ENCODE peak calls at places on chromosomes 1 and 21, in ten cellular contexts. O is NCI-H774, Y is left kidney, P is erythroblast, B is psoas muscle, M is aorta, X is transverse colon, N is MV-4-11, H is neural progenitor cell, F is activated B cell treated with CpG ODN at 0.5 μM for 24 hours. I is an unnamed sample.

GRCh38 chr1:24849653-24850295 is 80.3 kb downstream of the RUNX3 start:
- DNase-seq in N (peak; percentile 60), F (no peak), M (no peak), X (peak; percentile 42), H (peak; percentile 65), P (peak; percentile 8), Y (peak; percentile 65), O (no peak), B (no peak), I (no peak)

GRCh38 chr1:246306415-246307037 is 200.6 kb downstream of the SMYD3 start:
- DNase-seq in Y (no peak), M (no peak), O (no peak), H (peak; percentile 26), N (peak; percentile 27), B (no peak), F (no peak), P (peak; percentile 86), X (no peak), I (no peak)

GRCh38 chr1:162670928-162671663 is 38.8 kb downstream of the DDR2 start:
- DNase-seq in P (no peak), B (no peak), H (no peak), X (no peak), F (no peak), M (no peak), O (no peak), N (no peak), Y (no peak), I (no peak)

GRCh38 chr1:174984952-174985351 is 14.8 kb upstream of the CACYBP start:
- DNase-seq in N (no peak), B (no peak), M (no peak), F (no peak), X (no peak), O (no peak), Y (no peak), P (no peak), H (no peak), I (no peak)

GRCh38 chr1:161763522-161764098 is 2.5 kb upstream of the ATF6 start:
- DNase-seq in P (peak; percentile 69), F (no peak), N (no peak), M (no peak), X (no peak), Y (peak; percentile 48), H (peak; percentile 37), O (no peak), B (no peak), I (no peak)

GRCh38 chr1:9448132-9449105 is 90.8 kb upstream of the SLC25A33 start:
- DNase-seq in Y (peak; percentile 63), M (no peak), H (no peak), X (no peak), N (no peak), P (no peak), O (no peak), B (no peak), F (no peak), I (no peak)

GRCh38 chr21:44461438-44462089 is 6.3 kb downstream of the LRRC3 start:
- DNase-seq in Y (peak; percentile 66), M (no peak), X (no peak), B (no peak), F (no peak), H (peak; percentile 40), O (no peak), N (no peak), P (no peak), I (no peak)

GRCh38 chr1:6198646-6199297 is 623 bp downstream of the RPL22 start:
- DNase-seq in Y (no peak), B (no peak), M (no peak), N (no peak), H (no peak), O (no peak), P (peak; percentile 72), F (no peak), X (no peak), I (no peak)

GRCh38 chr1:91949356-91949699 is at the start of gene BRDT:
- DNase-seq in P (no peak), O (no peak), M (no peak), H (no peak), B (no peak), Y (no peak), X (no peak), N (no peak), F (no peak), I (no peak)

GRCh38 chr1:116556289-116557006 is 14.4 kb downstream of the CD58 start:
- DNase-seq in X (peak; percentile 80), M (peak; percentile 86), H (no peak), F (no peak), O (no peak), B (peak; percentile 73), P (peak; percentile 85), N (peak; percentile 85), Y (no peak), I (no peak)

GRCh38 chr1:220787069-220787614 is 429 bp downstream of the MTARC1 start:
- DNase-seq in O (peak; percentile 64), F (no peak), M (no peak), Y (peak; percentile 88), B (no peak), X (peak; percentile 80), P (no peak), H (no peak), N (no peak), I (peak; percentile 82)